ENCODE peak calls at places on chromosome 5, in five cellular contexts. M, R, A, H and P are unnamed samples.

GRCh38 chr5:122126711-122127385 is 2.5 kb upstream of the ZNF474 start:
- DNase-seq in M (no peak), R (peak), A (no peak), H (peak), P (no peak)

GRCh38 chr5:43305948-43306563 is 7.2 kb downstream of the HMGCS1 start:
- DNase-seq in M (no peak), R (peak), A (peak), H (no peak), P (no peak)

GRCh38 chr5:157930710-157931109 is 71.8 kb upstream of the CLINT1 start:
- DNase-seq in M (no peak), R (no peak), A (no peak), H (no peak), P (no peak)

GRCh38 chr5:73743161-73743560 is 117.2 kb downstream of the ARHGEF28 start:
- DNase-seq in M (no peak), R (no peak), A (no peak), H (no peak), P (no peak)

GRCh38 chr5:142106061-142106460 is 2.5 kb upstream of the NDFIP1 start:
- DNase-seq in M (no peak), R (no peak), A (no peak), H (no peak), P (no peak)

GRCh38 chr5:138011991-138012390 is 20.9 kb downstream of the FAM13B start:
- DNase-seq in M (no peak), R (no peak), A (peak), H (no peak), P (no peak)

GRCh38 chr5:75340714-75341478 is 3.9 kb downstream of the HMGCR start:
- DNase-seq in M (no peak), R (no peak), A (peak), H (no peak), P (no peak)

GRCh38 chr5:137498736-137499505 is at the start of gene SPOCK1:
- DNase-seq in M (peak), R (peak), A (peak), H (peak), P (peak)

GRCh38 chr5:87113848-87114247 is 153.8 kb upstream of the RASA1 start:
- DNase-seq in M (no peak), R (no peak), A (peak), H (peak), P (no peak)

GRCh38 chr5:147822686-147823491 is 8.6 kb downstream of the SPINK1 start:
- DNase-seq in M (peak), R (peak), A (peak), H (peak), P (peak)

GRCh38 chr5:32642276-32643002 is 57.1 kb downstream of the SUB1 start:
- DNase-seq in M (no peak), R (no peak), A (peak), H (no peak), P (no peak)

GRCh38 chr5:137214446-137215189 is 284.5 kb downstream of the SPOCK1 start:
- DNase-seq in M (no peak), R (no peak), A (peak), H (no peak), P (no peak)

GRCh38 chr5:1352231-1352825 is 7.4 kb upstream of the CLPTM1L start:
- DNase-seq in M (no peak), R (no peak), A (no peak), H (no peak), P (no peak)

GRCh38 chr5:138032028-138032571 is 779 bp downstream of the FAM13B start:
- DNase-seq in M (no peak), R (peak), A (peak), H (peak), P (no peak)

GRCh38 chr5:181198905-181199519 is 6.0 kb downstream of the TRIM7 start:
- DNase-seq in M (no peak), R (no peak), A (no peak), H (no peak), P (no peak)

GRCh38 chr5:9930156-9930555 is 300.0 kb upstream of the TAS2R1 start:
- DNase-seq in M (no peak), R (no peak), A (peak), H (peak), P (no peak)